ENCODE peak calls at places on chromosomes 4 and X, in eight cellular contexts. K, R, M, O, X, W, I and D are unnamed samples.

GRCh38 chr4:16717266-16717970 is 181.0 kb downstream of the LDB2 start:
- DNase-seq in K (no peak), R (no peak), M (no peak), O (peak; percentile 56), X (peak; percentile 59), W (no peak), I (peak; percentile 32), D (no peak)

GRCh38 chr4:39363773-39364393 is 2.3 kb downstream of the RFC1 start:
- DNase-seq in K (no peak), R (no peak), M (no peak), O (no peak), X (no peak), W (no peak), I (no peak), D (no peak)

GRCh38 chr4:3440979-3441500 is 728 bp upstream of the HGFAC start:
- DNase-seq in K (no peak), R (no peak), M (no peak), O (peak; percentile 4), X (no peak), W (no peak), I (peak; percentile 24), D (no peak)

GRCh38 chr4:89614155-89614554 is 222.8 kb downstream of the SNCA start:
- DNase-seq in K (no peak), R (no peak), M (no peak), O (no peak), X (no peak), W (no peak), I (no peak), D (no peak)

GRCh38 chr4:9944431-9945425 is 76.6 kb downstream of the SLC2A9 start:
- DNase-seq in K (no peak), R (no peak), M (no peak), O (no peak), X (no peak), W (no peak), I (peak; percentile 38), D (no peak)

GRCh38 chrX:85517994-85518718 is 138.7 kb upstream of the POF1B start:
- DNase-seq in K (no peak), R (no peak), M (no peak), O (no peak), X (no peak), W (no peak), I (no peak), D (no peak)

GRCh38 chrX:68833855-68834331 is 5.1 kb downstream of the EFNB1 start:
- DNase-seq in K (no peak), R (peak; percentile 12), M (no peak), O (no peak), X (no peak), W (no peak), I (no peak), D (no peak)

GRCh38 chr4:14792702-14793227 is 209.5 kb upstream of the CPEB2 start:
- DNase-seq in K (no peak), R (no peak), M (no peak), O (no peak), X (no peak), W (peak; percentile 13), I (peak; percentile 24), D (no peak)

GRCh38 chr4:6373541-6374410 is 98.6 kb downstream of the PPP2R2C start:
- DNase-seq in K (no peak), R (no peak), M (no peak), O (no peak), X (no peak), W (no peak), I (no peak), D (no peak)

GRCh38 chrX:117996918-117997480 is 119.6 kb downstream of the KLHL13 start:
- DNase-seq in K (no peak), R (no peak), M (no peak), O (no peak), X (peak; percentile 45), W (no peak), I (peak; percentile 8), D (no peak)

GRCh38 chr4:175946472-175947116 is 119.0 kb upstream of the WDR17 start:
- DNase-seq in K (no peak), R (no peak), M (no peak), O (peak; percentile 44), X (no peak), W (no peak), I (peak; percentile 22), D (no peak)

GRCh38 chr4:71132486-71132885 is 139.0 kb downstream of the DCK start:
- DNase-seq in K (no peak), R (no peak), M (no peak), O (peak; percentile 31), X (peak; percentile 64), W (no peak), I (peak; percentile 58), D (no peak)

GRCh38 chr4:121069419-121069818 is 2.9 kb downstream of the NDNF start:
- DNase-seq in K (no peak), R (no peak), M (no peak), O (no peak), X (no peak), W (no peak), I (no peak), D (no peak)
- H3K4me3 ChIP-seq in K (peak overlapping the region; percentile 69), R (no peak overlapping the region), M (no peak overlapping the region), O (no peak overlapping the region), X (no peak overlapping the region), W (no peak overlapping the region), I (no peak overlapping the region), D (no peak overlapping the region)

GRCh38 chr4:111788046-111788642 is 357.1 kb upstream of the FAM241A start:
- DNase-seq in K (no peak), R (peak; percentile 5), M (no peak), O (no peak), X (no peak), W (no peak), I (no peak), D (no peak)
- H3K4me3 ChIP-seq in K (no peak overlapping the region), R (no peak overlapping the region), M (no peak overlapping the region), O (no peak overlapping the region), X (no peak overlapping the region), W (no peak overlapping the region), I (no peak overlapping the region), D (no peak overlapping the region)

GRCh38 chrX:76509775-76510174 is 82.3 kb downstream of the MAGEE1 start:
- DNase-seq in K (no peak), R (no peak), M (no peak), O (no peak), X (no peak), W (no peak), I (no peak), D (no peak)
- H3K4me3 ChIP-seq in K (no peak overlapping the region), R (no peak overlapping the region), M (no peak overlapping the region), O (no peak overlapping the region), X (no peak overlapping the region), W (no peak overlapping the region), I (no peak overlapping the region), D (no peak overlapping the region)

DNA sequence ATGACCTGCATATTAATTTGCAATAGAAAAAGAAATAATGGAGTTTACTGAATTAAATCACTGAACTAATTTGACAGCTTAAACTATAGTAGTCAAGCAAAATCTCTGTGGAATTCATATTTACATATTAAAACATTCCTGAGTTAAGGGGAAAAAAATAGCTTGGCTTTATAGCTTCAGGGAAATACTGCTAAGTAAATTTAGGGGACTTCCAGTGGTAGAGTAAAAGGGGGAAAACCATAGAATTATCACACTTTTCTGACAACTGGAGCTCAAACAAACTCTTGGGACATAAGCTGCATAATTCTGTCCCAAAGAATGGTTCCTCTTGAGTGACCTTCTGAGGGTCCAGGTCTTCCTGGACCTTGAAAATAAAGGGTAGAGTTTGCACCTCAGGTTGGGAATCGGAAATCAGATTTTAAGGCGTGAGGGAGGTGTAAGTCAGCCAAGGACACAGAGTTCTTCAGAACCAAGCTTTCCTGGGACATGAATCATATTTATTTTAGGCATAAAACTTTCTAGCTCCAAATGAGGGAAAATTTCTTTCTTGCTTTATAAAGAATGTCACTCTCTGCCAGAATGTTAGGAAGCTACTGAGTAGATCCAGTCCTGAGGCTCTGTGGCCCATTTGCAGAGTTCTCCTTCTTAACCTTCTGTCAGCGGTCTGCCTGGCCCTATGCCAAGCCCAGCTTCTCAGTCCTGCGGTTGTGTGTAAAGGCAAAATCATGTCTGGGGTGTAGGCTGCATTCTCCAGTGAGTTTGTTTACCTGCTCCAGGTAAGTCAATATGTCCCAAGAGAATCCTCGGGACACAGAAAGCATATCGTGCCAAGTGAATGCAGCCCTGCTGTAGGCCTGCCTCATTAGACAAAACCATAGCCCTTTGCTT is 28.9 kb upstream of the CCNI start:
- DNase-seq in K (peak; percentile 59), R (peak; percentile 76), M (no peak), O (peak; percentile 32), X (peak; percentile 47), W (no peak), I (peak; percentile 53), D (no peak)
- H3K4me3 ChIP-seq in K (no peak overlapping the region), R (no peak overlapping the region), M (no peak overlapping the region), O (no peak overlapping the region), X (peak overlapping the region; percentile 32), W (no peak overlapping the region), I (no peak overlapping the region), D (no peak overlapping the region)